ENCODE peak calls at places on chromosome 17, in four cellular contexts. One of them, this sample, is unnamed.

GRCh38 chr17:73595068-73595865 is 49.0 kb downstream of the SDK2 start:
- DNase-seq in neural progenitor cell: peak; percentile 64
- DNase-seq in HCT116: no peak
- DNase-seq in fibroblast of lung: no peak
- DNase-seq in this sample: peak; percentile 15

GRCh38 chr17:18920911-18921441 is 31.0 kb upstream of the SLC5A10 start:
- DNase-seq in neural progenitor cell: no peak
- DNase-seq in fibroblast of lung: peak; percentile 58
- DNase-seq in HCT116: no peak
- DNase-seq in this sample: no peak

GRCh38 chr17:38789185-38789584 is 10.2 kb downstream of the PIP4K2B start:
- DNase-seq in fibroblast of lung: no peak
- DNase-seq in HCT116: no peak
- DNase-seq in neural progenitor cell: peak; percentile 85
- DNase-seq in this sample: no peak

GRCh38 chr17:7590743-7591142 is 849 bp upstream of the SOX15 start:
- DNase-seq in HCT116: no peak
- DNase-seq in neural progenitor cell: peak; percentile 92
- DNase-seq in fibroblast of lung: peak; percentile 76
- DNase-seq in this sample: no peak

GRCh38 chr17:81336930-81337325 is 41.8 kb upstream of the SLC38A10 start:
- DNase-seq in fibroblast of lung: no peak
- DNase-seq in neural progenitor cell: no peak
- DNase-seq in HCT116: no peak
- DNase-seq in this sample: no peak

GRCh38 chr17:79834575-79835469 is 4.4 kb downstream of the CBX4 start:
- DNase-seq in neural progenitor cell: peak; percentile 77
- DNase-seq in fibroblast of lung: no peak
- DNase-seq in HCT116: no peak
- DNase-seq in this sample: peak; percentile 57

GRCh38 chr17:10349403-10349802 is 23.4 kb downstream of the MYH13 start:
- DNase-seq in fibroblast of lung: no peak
- DNase-seq in HCT116: peak; percentile 19
- DNase-seq in neural progenitor cell: peak; percentile 34
- DNase-seq in this sample: peak; percentile 37

GRCh38 chr17:79654960-79655382 is 44.1 kb upstream of the RBFOX3 start:
- DNase-seq in neural progenitor cell: no peak
- DNase-seq in fibroblast of lung: no peak
- DNase-seq in HCT116: no peak
- DNase-seq in this sample: no peak

GRCh38 chr17:15087946-15088345 is 177.2 kb downstream of the PMP22 start:
- DNase-seq in neural progenitor cell: no peak
- DNase-seq in fibroblast of lung: no peak
- DNase-seq in HCT116: no peak
- DNase-seq in this sample: no peak

GRCh38 chr17:36550491-36551417 is 6.0 kb downstream of the GGNBP2 start:
- DNase-seq in HCT116: no peak
- DNase-seq in neural progenitor cell: no peak
- DNase-seq in fibroblast of lung: no peak
- DNase-seq in this sample: no peak

GRCh38 chr17:1000597-1001490 is 3.9 kb downstream of the TIMM22 start:
- DNase-seq in fibroblast of lung: peak; percentile 53
- DNase-seq in neural progenitor cell: no peak
- DNase-seq in HCT116: no peak
- DNase-seq in this sample: no peak

GRCh38 chr17:64024781-64025731 is 4.6 kb upstream of the ICAM2 start:
- DNase-seq in HCT116: no peak
- DNase-seq in fibroblast of lung: peak; percentile 28
- DNase-seq in neural progenitor cell: no peak
- DNase-seq in this sample: no peak

GRCh38 chr17:48996696-48997102 is 486 bp upstream of the IGF2BP1 start:
- DNase-seq in HCT116: no peak
- DNase-seq in fibroblast of lung: no peak
- DNase-seq in neural progenitor cell: no peak
- DNase-seq in this sample: no peak
- H3K9me3 ChIP-seq in HCT116: no peaks in the 10 kb centered on the region
- H3K9me3 ChIP-seq in fibroblast of lung: no peaks in the 10 kb centered on the region
- H3K9me3 ChIP-seq in neural progenitor cell: no peaks in the 10 kb centered on the region
- H3K9me3 ChIP-seq in this sample: no peaks in the 10 kb centered on the region

GRCh38 chr17:61408151-61409041 is 8.8 kb downstream of the TBX2 start:
- DNase-seq in neural progenitor cell: peak; percentile 38
- DNase-seq in HCT116: no peak
- DNase-seq in fibroblast of lung: no peak
- DNase-seq in this sample: no peak

GRCh38 chr17:61405686-61406542 is 6.3 kb downstream of the TBX2 start:
- DNase-seq in HCT116: no peak
- DNase-seq in neural progenitor cell: no peak
- DNase-seq in fibroblast of lung: no peak
- DNase-seq in this sample: no peak

GRCh38 chr17:61407211-61407911 is 7.7 kb downstream of the TBX2 start:
- DNase-seq in HCT116: no peak
- DNase-seq in fibroblast of lung: no peak
- DNase-seq in neural progenitor cell: no peak
- DNase-seq in this sample: no peak

GRCh38 chr17:61406543-61406845 is 6.9 kb downstream of the TBX2 start:
- DNase-seq in neural progenitor cell: no peak
- DNase-seq in fibroblast of lung: no peak
- DNase-seq in HCT116: no peak
- DNase-seq in this sample: no peak

DNA sequence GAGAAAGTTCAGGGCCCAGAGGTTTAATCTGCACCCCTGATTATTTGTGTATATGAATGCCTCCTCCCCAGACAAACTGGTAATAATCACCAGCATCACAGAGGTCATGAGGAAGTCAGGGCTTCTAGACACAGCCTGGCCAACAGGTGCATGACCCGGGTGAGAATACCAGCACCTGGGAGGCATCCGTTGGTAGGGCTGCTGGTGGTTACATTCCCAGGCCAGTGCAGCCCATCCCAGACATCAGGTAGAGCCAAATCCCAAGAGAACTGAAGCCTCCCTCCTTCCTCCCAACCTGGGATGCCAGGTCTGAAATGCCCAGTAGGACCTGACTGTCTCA is 7.2 kb downstream of the TBX2 start:
- DNase-seq in HCT116: no peak
- DNase-seq in fibroblast of lung: no peak
- DNase-seq in neural progenitor cell: no peak
- DNase-seq in this sample: no peak
- H3K27me3 ChIP-seq in HCT116: no peaks in the 10 kb centered on the region
- H3K27me3 ChIP-seq in fibroblast of lung: no peaks in the 10 kb centered on the region
- H3K27me3 ChIP-seq in neural progenitor cell: peaks cover 100% of the 10 kb centered on the region
- H3K27me3 ChIP-seq in this sample: peaks cover 73% of the 10 kb centered on the region

DNA sequence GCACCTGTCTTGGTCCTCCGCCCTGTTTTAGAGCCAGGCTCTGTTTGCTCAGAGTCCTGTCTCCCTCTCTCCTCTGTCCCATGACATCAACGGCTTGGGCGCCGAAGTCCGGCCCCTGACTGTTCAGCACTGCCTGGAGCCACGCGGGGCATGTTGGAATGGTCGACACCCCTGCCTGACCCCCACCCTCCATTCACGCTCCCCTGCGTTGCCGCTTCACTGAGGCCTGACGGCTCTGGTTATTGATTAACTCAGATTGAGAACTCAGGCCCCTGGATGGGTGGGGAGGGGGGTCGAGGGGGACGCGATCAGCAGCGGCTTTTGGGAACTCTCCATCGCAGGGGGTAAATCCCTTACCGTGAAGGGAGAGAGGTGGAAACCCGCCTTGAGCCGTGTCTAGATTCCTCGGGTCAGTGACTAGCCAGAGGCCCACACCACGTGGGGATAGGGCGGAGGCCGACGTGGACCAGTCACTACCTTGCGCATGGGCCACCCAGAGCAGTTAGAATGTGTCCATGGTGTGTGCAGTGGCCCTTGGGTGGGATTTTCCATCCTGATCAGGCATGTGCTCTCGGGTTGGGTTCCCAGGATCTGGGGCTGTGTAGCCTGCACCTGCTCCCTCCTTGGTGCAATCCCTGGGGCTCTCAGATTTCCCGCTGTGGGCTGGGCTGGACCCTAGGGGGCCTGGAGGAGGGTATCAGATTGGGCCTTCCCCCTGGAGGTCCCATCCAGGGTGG is 1.0 kb downstream of the SMTNL2 start:
- DNase-seq in HCT116: no peak
- DNase-seq in fibroblast of lung: no peak
- DNase-seq in neural progenitor cell: peak; percentile 36
- DNase-seq in this sample: no peak
- TF ChIP-seq EZH2 in HCT116: no peak
- TF ChIP-seq EZH2 in fibroblast of lung: no peak
- TF ChIP-seq EZH2 in neural progenitor cell: no peak
- TF ChIP-seq EZH2 in this sample: no peak

GRCh38 chr17:68328676-68329075 is 37.4 kb downstream of the ARSG start:
- DNase-seq in neural progenitor cell: no peak
- DNase-seq in HCT116: no peak
- DNase-seq in fibroblast of lung: no peak
- DNase-seq in this sample: no peak
- H3K9me3 ChIP-seq in neural progenitor cell: no peaks in the 10 kb centered on the region
- H3K9me3 ChIP-seq in HCT116: no peaks in the 10 kb centered on the region
- H3K9me3 ChIP-seq in fibroblast of lung: no peaks in the 10 kb centered on the region
- H3K9me3 ChIP-seq in this sample: no peaks in the 10 kb centered on the region

GRCh38 chr17:61459968-61460718 is 7.9 kb downstream of the TBX4 start:
- DNase-seq in HCT116: no peak
- DNase-seq in neural progenitor cell: no peak
- DNase-seq in fibroblast of lung: no peak
- DNase-seq in this sample: no peak
- H3K27me3 ChIP-seq in HCT116: no peaks in the 10 kb centered on the region
- H3K27me3 ChIP-seq in neural progenitor cell: peaks cover 100% of the 10 kb centered on the region
- H3K27me3 ChIP-seq in fibroblast of lung: no peaks in the 10 kb centered on the region
- H3K27me3 ChIP-seq in this sample: peaks cover 25% of the 10 kb centered on the region

DNA sequence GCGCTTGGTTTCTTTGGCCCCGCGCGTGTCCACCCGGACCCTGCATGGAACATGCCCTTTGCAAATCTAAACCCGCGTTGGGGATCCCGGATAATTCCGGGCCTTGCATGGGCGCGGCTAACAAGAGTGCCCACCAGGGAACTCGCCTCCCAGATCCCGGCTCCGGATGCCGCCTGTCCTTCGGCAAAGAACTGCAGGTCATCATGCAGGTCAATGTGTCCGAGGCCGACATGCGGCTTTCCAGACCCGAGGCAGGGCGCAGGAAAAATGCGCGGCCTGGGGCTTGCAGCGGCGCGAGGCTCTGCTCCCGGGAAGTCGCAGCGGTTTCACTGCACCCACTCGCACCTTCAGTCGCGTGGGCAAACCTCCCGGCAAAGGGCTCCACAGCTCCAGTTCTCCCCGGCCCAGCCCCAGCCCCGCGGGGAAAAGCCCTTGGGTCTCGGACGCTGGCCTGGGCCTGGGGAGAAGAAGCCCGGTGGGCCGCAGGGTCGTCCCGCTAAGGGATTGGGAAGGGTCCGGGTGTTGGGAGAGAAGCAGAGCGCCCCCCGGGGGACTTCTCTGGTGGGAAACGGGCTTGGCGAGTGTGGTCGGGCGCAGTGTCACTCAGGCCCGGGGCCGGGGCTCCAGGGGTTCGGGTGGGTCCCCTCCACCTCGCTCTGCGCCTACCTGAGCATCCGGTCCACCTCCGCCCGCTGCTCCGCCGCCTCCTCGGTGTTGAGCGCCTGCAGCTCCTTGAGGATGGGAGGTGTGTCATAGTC is 805 bp downstream of the HNF1B start:
- DNase-seq in HCT116: no peak
- DNase-seq in neural progenitor cell: peak; percentile 79
- DNase-seq in fibroblast of lung: no peak
- DNase-seq in this sample: no peak
- TF ChIP-seq EZH2 in HCT116: no peak
- TF ChIP-seq EZH2 in neural progenitor cell: peak; percentile 97
- TF ChIP-seq EZH2 in fibroblast of lung: peak; percentile 53
- TF ChIP-seq EZH2 in this sample: peak; percentile 95

GRCh38 chr17:34051046-34051445 is 204.0 kb upstream of the CCL2 start:
- DNase-seq in HCT116: no peak
- DNase-seq in neural progenitor cell: peak; percentile 63
- DNase-seq in fibroblast of lung: no peak
- DNase-seq in this sample: no peak

GRCh38 chr17:34045990-34046389 is 209.1 kb upstream of the CCL2 start:
- DNase-seq in neural progenitor cell: no peak
- DNase-seq in fibroblast of lung: no peak
- DNase-seq in HCT116: no peak
- DNase-seq in this sample: no peak
- H3K9me3 ChIP-seq in neural progenitor cell: no peaks in the 10 kb centered on the region
- H3K9me3 ChIP-seq in fibroblast of lung: no peaks in the 10 kb centered on the region
- H3K9me3 ChIP-seq in HCT116: no peaks in the 10 kb centered on the region
- H3K9me3 ChIP-seq in this sample: no peaks in the 10 kb centered on the region

This sample was measured in A673.